ENCODE peak calls at places on chromosomes 1 and 21, in nine cellular contexts. One of them, this sample, is unnamed.

GRCh38 chr1:43329995-43330751 is 7.4 kb upstream of the MPL start:
- DNase-seq in HCT116: no peak
- DNase-seq in astrocyte: peak; percentile 81
- DNase-seq in fibroblast of lung: peak; percentile 46
- DNase-seq in left lung: peak; percentile 72
- DNase-seq in PC-3: peak; percentile 57
- DNase-seq in thoracic aorta: peak; percentile 19
- DNase-seq in heart right ventricle: peak; percentile 55
- DNase-seq in prostate gland: no peak
- DNase-seq in this sample: peak; percentile 38

GRCh38 chr1:179955318-179955638 is 668 bp downstream of the CEP350 start:
- DNase-seq in HCT116: no peak
- DNase-seq in astrocyte: peak; percentile 8
- DNase-seq in fibroblast of lung: peak; percentile 11
- DNase-seq in left lung: peak; percentile 57
- DNase-seq in PC-3: no peak
- DNase-seq in thoracic aorta: no peak
- DNase-seq in heart right ventricle: no peak
- DNase-seq in prostate gland: no peak
- DNase-seq in this sample: no peak

GRCh38 chr1:54171636-54172035 is 18.8 kb upstream of the CDCP2 start:
- DNase-seq in HCT116: no peak
- DNase-seq in astrocyte: no peak
- DNase-seq in fibroblast of lung: no peak
- DNase-seq in left lung: no peak
- DNase-seq in PC-3: no peak
- DNase-seq in thoracic aorta: no peak
- DNase-seq in heart right ventricle: no peak
- DNase-seq in prostate gland: no peak
- DNase-seq in this sample: no peak

GRCh38 chr21:37407719-37408455 is 41.3 kb downstream of the DYRK1A start:
- DNase-seq in HCT116: no peak
- DNase-seq in astrocyte: peak; percentile 63
- DNase-seq in fibroblast of lung: peak; percentile 63
- DNase-seq in left lung: no peak
- DNase-seq in PC-3: no peak
- DNase-seq in thoracic aorta: no peak
- DNase-seq in heart right ventricle: no peak
- DNase-seq in prostate gland: no peak
- DNase-seq in this sample: no peak

GRCh38 chr1:230458509-230458908 is 32.4 kb upstream of the PGBD5 start:
- DNase-seq in HCT116: no peak
- DNase-seq in astrocyte: peak; percentile 32
- DNase-seq in fibroblast of lung: peak; percentile 2
- DNase-seq in left lung: no peak
- DNase-seq in PC-3: peak; percentile 67
- DNase-seq in thoracic aorta: no peak
- DNase-seq in heart right ventricle: no peak
- DNase-seq in prostate gland: no peak
- DNase-seq in this sample: no peak

GRCh38 chr1:28087614-28088167 is 719 bp downstream of the EYA3 start:
- DNase-seq in HCT116: no peak
- DNase-seq in astrocyte: peak; percentile 9
- DNase-seq in fibroblast of lung: peak; percentile 14
- DNase-seq in left lung: no peak
- DNase-seq in PC-3: no peak
- DNase-seq in thoracic aorta: no peak
- DNase-seq in heart right ventricle: no peak
- DNase-seq in prostate gland: peak; percentile 7
- DNase-seq in this sample: no peak

GRCh38 chr1:204148098-204148406 is 3.8 kb downstream of the ETNK2 start:
- DNase-seq in HCT116: no peak
- DNase-seq in astrocyte: no peak
- DNase-seq in fibroblast of lung: no peak
- DNase-seq in left lung: no peak
- DNase-seq in PC-3: no peak
- DNase-seq in thoracic aorta: no peak
- DNase-seq in heart right ventricle: no peak
- DNase-seq in prostate gland: no peak
- DNase-seq in this sample: no peak

GRCh38 chr1:109508001-109508872 is 1.3 kb downstream of the AMIGO1 start:
- DNase-seq in HCT116: no peak
- DNase-seq in astrocyte: no peak
- DNase-seq in fibroblast of lung: no peak
- DNase-seq in left lung: no peak
- DNase-seq in PC-3: no peak
- DNase-seq in thoracic aorta: no peak
- DNase-seq in heart right ventricle: no peak
- DNase-seq in prostate gland: no peak
- DNase-seq in this sample: no peak

GRCh38 chr1:28266920-28267322 is 7.6 kb downstream of the SESN2 start:
- DNase-seq in HCT116: no peak
- DNase-seq in astrocyte: no peak
- DNase-seq in fibroblast of lung: no peak
- DNase-seq in left lung: no peak
- DNase-seq in PC-3: no peak
- DNase-seq in thoracic aorta: no peak
- DNase-seq in heart right ventricle: no peak
- DNase-seq in prostate gland: no peak
- DNase-seq in this sample: no peak

GRCh38 chr1:7703321-7704213 is 67.5 kb upstream of the VAMP3 start:
- DNase-seq in HCT116: no peak
- DNase-seq in astrocyte: no peak
- DNase-seq in fibroblast of lung: no peak
- DNase-seq in left lung: no peak
- DNase-seq in PC-3: no peak
- DNase-seq in thoracic aorta: no peak
- DNase-seq in heart right ventricle: peak; percentile 28
- DNase-seq in prostate gland: no peak
- DNase-seq in this sample: no peak

GRCh38 chr1:188857526-188858087 is 1620.1 kb downstream of the BRINP3 start:
- DNase-seq in HCT116: no peak
- DNase-seq in astrocyte: no peak
- DNase-seq in fibroblast of lung: no peak
- DNase-seq in left lung: no peak
- DNase-seq in PC-3: no peak
- DNase-seq in thoracic aorta: no peak
- DNase-seq in heart right ventricle: no peak
- DNase-seq in prostate gland: no peak
- DNase-seq in this sample: no peak

GRCh38 chr1:61419167-61419566 is 305.8 kb downstream of the TM2D1 start:
- DNase-seq in HCT116: no peak
- DNase-seq in astrocyte: no peak
- DNase-seq in fibroblast of lung: no peak
- DNase-seq in left lung: no peak
- DNase-seq in PC-3: no peak
- DNase-seq in thoracic aorta: no peak
- DNase-seq in heart right ventricle: no peak
- DNase-seq in prostate gland: no peak
- DNase-seq in this sample: no peak

GRCh38 chr1:226946841-226947240 is 6.7 kb downstream of the COQ8A start:
- DNase-seq in HCT116: no peak
- DNase-seq in astrocyte: no peak
- DNase-seq in fibroblast of lung: peak; percentile 14
- DNase-seq in left lung: no peak
- DNase-seq in PC-3: peak; percentile 18
- DNase-seq in thoracic aorta: no peak
- DNase-seq in heart right ventricle: no peak
- DNase-seq in prostate gland: no peak
- DNase-seq in this sample: no peak

GRCh38 chr1:164092603-164093353 is 466.2 kb upstream of the PBX1 start:
- DNase-seq in HCT116: no peak
- DNase-seq in astrocyte: no peak
- DNase-seq in fibroblast of lung: peak; percentile 4
- DNase-seq in left lung: no peak
- DNase-seq in PC-3: no peak
- DNase-seq in thoracic aorta: no peak
- DNase-seq in heart right ventricle: no peak
- DNase-seq in prostate gland: no peak
- DNase-seq in this sample: no peak

DNA sequence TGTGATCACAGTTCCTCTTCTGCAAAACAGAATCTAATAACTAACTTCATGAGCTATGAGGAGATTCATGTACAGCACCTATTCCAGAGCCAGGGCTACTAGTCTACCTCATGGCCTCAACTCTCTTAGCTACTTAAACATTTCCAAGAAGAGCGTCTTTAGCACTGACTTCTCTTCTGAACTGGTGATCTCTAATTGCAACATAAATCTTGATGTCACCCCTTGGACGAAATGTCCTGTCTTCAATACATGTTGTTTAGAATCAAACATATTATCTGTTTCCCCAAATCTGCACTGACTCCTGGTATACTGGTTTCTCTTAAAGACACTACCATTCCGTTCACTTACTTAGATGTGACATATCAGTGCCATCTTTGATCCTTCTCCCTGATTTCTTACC is 88.2 kb downstream of the GRIK1 start:
- DNase-seq in HCT116: no peak
- DNase-seq in astrocyte: no peak
- DNase-seq in fibroblast of lung: no peak
- DNase-seq in left lung: no peak
- DNase-seq in PC-3: no peak
- DNase-seq in thoracic aorta: no peak
- DNase-seq in heart right ventricle: no peak
- DNase-seq in prostate gland: no peak
- DNase-seq in this sample: no peak
- H3K27ac ChIP-seq in HCT116: no peak overlapping the region
- H3K27ac ChIP-seq in astrocyte: no peak overlapping the region
- H3K27ac ChIP-seq in fibroblast of lung: no peak overlapping the region
- H3K27ac ChIP-seq in left lung: no peak overlapping the region
- H3K27ac ChIP-seq in PC-3: no peak overlapping the region
- H3K27ac ChIP-seq in thoracic aorta: no peak overlapping the region
- H3K27ac ChIP-seq in heart right ventricle: no peak overlapping the region
- H3K27ac ChIP-seq in prostate gland: no peak overlapping the region
- H3K27ac ChIP-seq in this sample: no peak overlapping the region

GRCh38 chr1:240092301-240093119 is 827 bp downstream of the FMN2 start:
- DNase-seq in HCT116: no peak
- DNase-seq in astrocyte: peak; percentile 76
- DNase-seq in fibroblast of lung: peak; percentile 65
- DNase-seq in left lung: no peak
- DNase-seq in PC-3: peak; percentile 60
- DNase-seq in thoracic aorta: no peak
- DNase-seq in heart right ventricle: no peak
- DNase-seq in prostate gland: no peak
- DNase-seq in this sample: no peak
- TF ChIP-seq CTCF in HCT116: no peak
- TF ChIP-seq CTCF in astrocyte: peak; percentile 7
- TF ChIP-seq CTCF in fibroblast of lung: no peak
- TF ChIP-seq CTCF in left lung: no peak
- TF ChIP-seq CTCF in PC-3: peak; percentile 61
- TF ChIP-seq CTCF in thoracic aorta: no peak
- TF ChIP-seq CTCF in heart right ventricle: no peak
- TF ChIP-seq CTCF in prostate gland: no peak
- TF ChIP-seq CTCF in this sample: no peak

GRCh38 chr1:67647036-67647798 is 37.8 kb upstream of the GADD45A start:
- DNase-seq in HCT116: no peak
- DNase-seq in astrocyte: peak; percentile 36
- DNase-seq in fibroblast of lung: peak; percentile 47
- DNase-seq in left lung: no peak
- DNase-seq in PC-3: peak; percentile 88
- DNase-seq in thoracic aorta: no peak
- DNase-seq in heart right ventricle: no peak
- DNase-seq in prostate gland: peak; percentile 13
- DNase-seq in this sample: no peak

GRCh38 chr1:67646145-67647035 is 38.6 kb upstream of the GADD45A start:
- DNase-seq in HCT116: no peak
- DNase-seq in astrocyte: peak; percentile 51
- DNase-seq in fibroblast of lung: peak; percentile 26
- DNase-seq in left lung: no peak
- DNase-seq in PC-3: peak; percentile 7
- DNase-seq in thoracic aorta: no peak
- DNase-seq in heart right ventricle: peak; percentile 61
- DNase-seq in prostate gland: peak; percentile 36
- DNase-seq in this sample: peak; percentile 70

GRCh38 chr1:67648582-67649326 is 36.2 kb upstream of the GADD45A start:
- DNase-seq in HCT116: no peak
- DNase-seq in astrocyte: no peak
- DNase-seq in fibroblast of lung: no peak
- DNase-seq in left lung: no peak
- DNase-seq in PC-3: no peak
- DNase-seq in thoracic aorta: no peak
- DNase-seq in heart right ventricle: no peak
- DNase-seq in prostate gland: no peak
- DNase-seq in this sample: no peak

GRCh38 chr1:67650061-67650460 is 34.9 kb upstream of the GADD45A start:
- DNase-seq in HCT116: no peak
- DNase-seq in astrocyte: no peak
- DNase-seq in fibroblast of lung: no peak
- DNase-seq in left lung: no peak
- DNase-seq in PC-3: no peak
- DNase-seq in thoracic aorta: no peak
- DNase-seq in heart right ventricle: no peak
- DNase-seq in prostate gland: no peak
- DNase-seq in this sample: no peak

DNA sequence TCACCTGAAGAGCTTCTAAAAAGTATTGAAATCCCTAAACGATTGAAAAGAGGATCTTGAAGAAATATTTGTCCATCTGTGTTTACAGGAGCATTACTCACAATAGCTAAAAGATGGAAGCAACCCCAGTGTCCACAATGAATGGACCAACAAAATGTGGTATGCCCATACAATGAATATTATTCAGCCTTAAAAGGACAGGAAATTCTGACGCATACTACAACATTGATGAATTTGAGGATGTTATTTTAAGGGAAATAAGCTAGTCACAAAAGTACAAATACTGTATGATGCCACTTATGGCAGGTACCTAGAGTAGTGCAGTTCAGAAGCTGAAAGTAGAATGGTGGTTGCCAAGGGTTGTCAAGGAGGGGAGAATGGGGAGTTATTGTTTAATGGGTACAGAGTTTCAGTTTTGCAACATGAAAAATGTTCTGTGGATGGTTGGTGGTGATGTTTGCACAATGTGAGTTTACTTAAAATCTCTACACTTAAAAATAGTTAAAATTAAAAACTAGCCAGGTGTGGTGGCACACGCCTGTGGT is 37.1 kb upstream of the GADD45A start:
- DNase-seq in HCT116: no peak
- DNase-seq in astrocyte: no peak
- DNase-seq in fibroblast of lung: no peak
- DNase-seq in left lung: no peak
- DNase-seq in PC-3: peak; percentile 77
- DNase-seq in thoracic aorta: no peak
- DNase-seq in heart right ventricle: no peak
- DNase-seq in prostate gland: no peak
- DNase-seq in this sample: no peak
- H3K4me1 ChIP-seq in HCT116: no peaks in the 10 kb centered on the region
- H3K4me1 ChIP-seq in astrocyte: peaks cover 6% of the 10 kb centered on the region
- H3K4me1 ChIP-seq in fibroblast of lung: peaks cover 13% of the 10 kb centered on the region
- H3K4me1 ChIP-seq in left lung: no peaks in the 10 kb centered on the region
- H3K4me1 ChIP-seq in PC-3: peaks cover 27% of the 10 kb centered on the region
- H3K4me1 ChIP-seq in thoracic aorta: peaks cover 21% of the 10 kb centered on the region
- H3K4me1 ChIP-seq in heart right ventricle: peaks cover 30% of the 10 kb centered on the region
- H3K4me1 ChIP-seq in prostate gland: peaks cover 3% of the 10 kb centered on the region
- H3K4me1 ChIP-seq in this sample: peaks cover 32% of the 10 kb centered on the region

GRCh38 chr1:26094076-26094669 is 17.5 kb upstream of the PDIK1L start:
- DNase-seq in HCT116: no peak
- DNase-seq in astrocyte: peak; percentile 47
- DNase-seq in fibroblast of lung: no peak
- DNase-seq in left lung: no peak
- DNase-seq in PC-3: no peak
- DNase-seq in thoracic aorta: no peak
- DNase-seq in heart right ventricle: peak; percentile 56
- DNase-seq in prostate gland: no peak
- DNase-seq in this sample: no peak
- H3K27ac ChIP-seq in HCT116: no peak overlapping the region
- H3K27ac ChIP-seq in astrocyte: no peak overlapping the region
- H3K27ac ChIP-seq in fibroblast of lung: no peak overlapping the region
- H3K27ac ChIP-seq in left lung: no peak overlapping the region
- H3K27ac ChIP-seq in PC-3: no peak overlapping the region
- H3K27ac ChIP-seq in thoracic aorta: no peak overlapping the region
- H3K27ac ChIP-seq in heart right ventricle: peak overlapping the region; percentile 88
- H3K27ac ChIP-seq in prostate gland: no peak overlapping the region
- H3K27ac ChIP-seq in this sample: no peak overlapping the region

This sample was measured in tibial artery.